ENCODE peak calls at places on chromosomes 7 and 10, in nine cellular contexts. F, R, C, E, H, D, J, K and X are unnamed samples. For H3K27me3 and H3K4me1, the result is how much of the 10 kb centered on the place peaks cover.

GRCh38 chr10:115980470-115980869 is 292.5 kb downstream of the GFRA1 start:
- DNase-seq in F (no peak), K (no peak), R (no peak), J (no peak), D (peak), E (no peak), C (no peak), H (no peak), X (no peak)

GRCh38 chr10:72011468-72011867 is 47.3 kb downstream of the CHST3 start:
- DNase-seq in C (no peak), D (no peak), E (no peak), F (no peak), H (no peak), R (no peak), J (no peak), K (no peak), X (no peak)

GRCh38 chr10:61272781-61273180 is 180.4 kb downstream of the TMEM26 start:
- DNase-seq in R (no peak), E (no peak), K (no peak), J (no peak), C (no peak), H (no peak), F (no peak), D (no peak), X (no peak)

GRCh38 chr10:50216894-50217293 is 34.4 kb downstream of the ASAH2 start:
- DNase-seq in R (no peak), J (no peak), F (peak), E (no peak), H (no peak), K (no peak), C (peak), D (peak), X (no peak)

GRCh38 chr10:124671486-124672075 is 72.6 kb downstream of the FAM53B start:
- DNase-seq in F (peak), C (peak), R (peak), H (no peak), E (no peak), K (no peak), D (peak), J (no peak), X (no peak)

GRCh38 chr10:121183241-121183640 is 332.1 kb downstream of the WDR11 start:
- DNase-seq in D (no peak), H (no peak), R (no peak), E (no peak), J (no peak), F (no peak), K (no peak), C (no peak), X (no peak)

GRCh38 chr10:110226926-110227641 is 19.7 kb downstream of the MXI1 start:
- DNase-seq in K (peak), R (peak), H (no peak), D (peak), C (no peak), F (peak), E (peak), J (peak), X (peak)

GRCh38 chr7:91034459-91035368 is 229.5 kb upstream of the FZD1 start:
- DNase-seq in J (no peak), R (peak), K (peak), C (peak), E (no peak), H (peak), D (peak), F (peak), X (peak)

GRCh38 chr10:128059266-128059850 is 66.9 kb downstream of the MKI67 start:
- DNase-seq in J (no peak), C (no peak), R (no peak), H (no peak), F (no peak), E (no peak), D (no peak), K (no peak), X (no peak)

GRCh38 chr10:70492786-70493659 is 14.5 kb downstream of the PALD1 start:
- DNase-seq in H (no peak), J (no peak), D (peak), C (peak), E (no peak), F (no peak), K (peak), R (no peak), X (no peak)

GRCh38 chr10:60735244-60735643 is 43.0 kb upstream of the CDK1 start:
- DNase-seq in J (no peak), F (no peak), R (no peak), H (no peak), C (peak), K (no peak), D (no peak), E (no peak), X (no peak)

GRCh38 chr7:3605222-3605621 is 304.2 kb downstream of the SDK1 start:
- DNase-seq in J (no peak), E (no peak), D (no peak), C (peak), R (no peak), H (peak), K (no peak), F (no peak), X (no peak)

GRCh38 chr7:137943132-137943551 is 58.7 kb downstream of the CREB3L2 start:
- DNase-seq in D (peak), J (peak), F (peak), K (no peak), E (no peak), H (no peak), R (no peak), C (no peak), X (peak)

GRCh38 chr7:148670374-148670773 is 28.3 kb upstream of the CUL1 start:
- DNase-seq in H (no peak), D (peak), J (no peak), F (no peak), C (no peak), R (no peak), K (no peak), E (no peak), X (no peak)

GRCh38 chr7:155170331-155170730 is 100.2 kb downstream of the HTR5A start:
- DNase-seq in H (no peak), F (no peak), D (no peak), R (no peak), C (no peak), K (no peak), J (no peak), E (no peak), X (no peak)

GRCh38 chr10:74642901-74643585 is 183.4 kb upstream of the KAT6B start:
- DNase-seq in J (no peak), C (peak), K (no peak), D (no peak), F (no peak), E (no peak), H (no peak), R (no peak), X (no peak)

GRCh38 chr10:6202098-6202683 is 541 bp upstream of the PFKFB3 start:
- DNase-seq in F (no peak), K (no peak), H (no peak), R (no peak), C (no peak), E (peak), J (no peak), D (no peak), X (peak)

GRCh38 chr10:42990721-42991441 is 86.0 kb upstream of the RET start:
- DNase-seq in J (peak), D (no peak), R (no peak), C (no peak), E (no peak), H (no peak), F (no peak), K (no peak), X (no peak)

GRCh38 chr7:32091608-32092210 is 21.5 kb upstream of the PDE1C start:
- DNase-seq in C (no peak), K (no peak), D (peak), J (no peak), E (no peak), R (no peak), F (peak), H (no peak), X (no peak)

GRCh38 chr7:32089678-32090077 is 19.5 kb upstream of the PDE1C start:
- DNase-seq in J (no peak), F (peak), K (no peak), D (no peak), E (no peak), H (no peak), R (no peak), C (no peak), X (no peak)

GRCh38 chr7:32092346-32092745 is 22.1 kb upstream of the PDE1C start:
- DNase-seq in F (peak), D (peak), J (no peak), C (no peak), H (no peak), K (no peak), E (no peak), R (no peak), X (no peak)

GRCh38 chr7:32089256-32089655 is 19.0 kb upstream of the PDE1C start:
- DNase-seq in J (no peak), D (no peak), K (no peak), R (no peak), C (no peak), H (no peak), F (peak), E (no peak), X (no peak)

DNA sequence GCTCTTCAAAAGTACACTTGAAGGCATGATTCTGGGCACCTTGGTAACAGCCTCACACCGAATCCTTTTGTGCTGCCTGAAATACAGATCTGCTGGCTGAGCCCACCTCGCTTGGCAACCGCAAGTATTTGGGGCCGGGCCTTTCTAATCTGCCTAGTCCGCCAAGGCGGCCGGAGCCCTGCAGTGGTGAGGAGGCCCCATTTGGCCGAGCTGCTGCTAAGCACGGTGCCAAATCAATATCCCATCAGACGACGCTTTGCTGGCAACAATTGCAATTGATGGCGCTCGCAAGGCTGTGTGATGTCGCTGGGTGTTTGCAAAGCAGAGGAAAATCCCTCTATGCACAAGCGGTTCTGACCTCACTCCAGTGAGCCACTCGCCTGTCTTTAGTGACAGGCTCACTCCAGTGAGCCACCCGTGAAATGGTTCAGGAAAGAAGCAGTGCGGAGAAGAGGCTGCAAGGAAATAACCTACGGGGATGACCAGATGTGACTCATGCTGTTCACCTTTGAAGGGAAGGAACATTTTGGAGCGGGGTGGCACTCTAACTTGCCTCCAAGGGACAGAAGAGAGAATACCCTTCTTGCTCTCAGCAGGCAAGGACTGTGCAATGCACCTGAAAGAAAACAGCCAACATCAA is 18.2 kb upstream of the PDE1C start:
- DNase-seq in K (no peak), F (no peak), E (no peak), J (no peak), R (no peak), D (no peak), C (peak), H (no peak), X (no peak)
- H3K27me3 ChIP-seq in K (under half), F (under half), E (under half), J (under half), R (under half), D (under half), C (under half), H (under half), X (under half)

GRCh38 chr10:29993319-29993876 is 66.0 kb downstream of the JCAD start:
- DNase-seq in R (no peak), K (no peak), H (no peak), C (no peak), J (peak), D (no peak), F (peak), E (no peak), X (no peak)
- H3K27ac ChIP-seq in R (no peak), K (no peak), H (no peak), C (no peak), J (no peak), D (no peak), F (peak), E (peak), X (no peak)

GRCh38 chr7:38220452-38220851 is 42.4 kb downstream of the STARD3NL start:
- DNase-seq in C (no peak), E (no peak), D (no peak), F (no peak), R (no peak), J (no peak), K (no peak), H (no peak), X (peak)
- H3K4me1 ChIP-seq in C (under half), E (under half), D (under half), F (under half), R (under half), J (under half), K (under half), H (under half), X (under half)

GRCh38 chr10:17453035-17453376 is 1.4 kb downstream of the ST8SIA6 start:
- DNase-seq in R (no peak), D (peak), K (no peak), E (no peak), H (no peak), J (no peak), C (no peak), F (no peak), X (no peak)

GRCh38 chr10:17452060-17452894 is 2.1 kb downstream of the ST8SIA6 start:
- DNase-seq in R (no peak), C (no peak), E (no peak), F (no peak), K (no peak), D (no peak), J (no peak), H (no peak), X (no peak)

GRCh38 chr10:17454181-17454800 is at the start of gene ST8SIA6:
- DNase-seq in F (peak), J (peak), K (no peak), R (no peak), H (no peak), D (peak), C (peak), E (peak), X (peak)

GRCh38 chr10:17454801-17455520 is 566 bp upstream of the ST8SIA6 start:
- DNase-seq in K (no peak), F (no peak), H (no peak), J (no peak), C (no peak), E (no peak), R (no peak), D (no peak), X (no peak)

GRCh38 chr10:17453377-17454091 is 861 bp downstream of the ST8SIA6 start:
- DNase-seq in H (no peak), E (peak), D (peak), J (peak), R (peak), F (peak), C (peak), K (no peak), X (peak)
- H3K27me3 ChIP-seq in H (under half), E (under half), D (under half), J (under half), R (under half), F (half or more), C (under half), K (under half), X (under half)

GRCh38 chr10:44935961-44936285 is 23.7 kb upstream of the RASSF4 start:
- DNase-seq in J (no peak), H (no peak), F (no peak), D (peak), C (no peak), K (no peak), R (no peak), E (no peak), X (no peak)
- H3K27ac ChIP-seq in J (no peak), H (no peak), F (no peak), D (peak), C (no peak), K (no peak), R (peak), E (no peak), X (no peak)

DNA sequence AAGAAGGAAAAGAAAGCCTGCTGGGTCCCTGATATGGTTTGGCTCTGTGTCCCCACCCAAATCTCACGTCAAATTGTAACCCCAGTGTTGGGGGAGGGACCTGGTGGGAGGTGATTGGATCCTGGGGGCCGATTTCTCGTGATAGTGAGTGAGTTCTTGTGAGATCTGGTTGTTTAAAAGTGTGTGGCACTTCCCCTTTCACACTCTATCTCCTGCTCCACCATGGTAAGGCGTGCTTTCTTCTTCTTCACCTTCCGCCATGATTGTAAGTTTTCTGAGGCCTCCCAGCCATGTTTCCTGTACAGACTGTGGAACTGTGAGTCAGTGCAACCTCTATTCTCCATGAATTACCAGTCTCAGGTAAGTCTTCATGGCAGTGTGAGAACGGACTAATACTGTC is 42.6 kb downstream of the INPP5A start:
- DNase-seq in H (no peak), R (no peak), C (no peak), D (no peak), F (no peak), E (no peak), K (no peak), J (no peak), X (no peak)
- H3K4me1 ChIP-seq in H (half or more), R (under half), C (under half), D (under half), F (under half), E (under half), K (under half), J (under half), X (under half)

GRCh38 chr10:132786279-132786528 is 257 bp upstream of the NKX6-2 start:
- DNase-seq in J (no peak), F (no peak), C (no peak), R (no peak), E (no peak), H (no peak), K (no peak), D (no peak), X (no peak)
- H3K27me3 ChIP-seq in J (under half), F (half or more), C (under half), R (half or more), E (half or more), H (under half), K (under half), D (under half), X (under half)